ENCODE peak calls at places on chromosomes 6 and 20, in four cellular contexts. Y, F, A and S are unnamed samples.

GRCh38 chr6:115544765-115545409 is 515.8 kb downstream of the FRK start:
- DNase-seq in Y (no peak), F (no peak), A (no peak), S (no peak)

GRCh38 chr20:41108531-41108930 is 28.8 kb upstream of the PLCG1 start:
- DNase-seq in Y (no peak), F (no peak), A (no peak), S (no peak)

GRCh38 chr6:37680668-37681067 is 17.0 kb downstream of the MDGA1 start:
- DNase-seq in Y (no peak), F (no peak), A (no peak), S (no peak)

GRCh38 chr6:160534050-160534696 is 129.9 kb downstream of the LPA start:
- DNase-seq in Y (peak; percentile 59), F (peak; percentile 79), A (no peak), S (peak; percentile 69)

GRCh38 chr6:13281630-13282156 is 46.6 kb downstream of the TBC1D7 start:
- DNase-seq in Y (no peak), F (no peak), A (no peak), S (no peak)

GRCh38 chr6:8321671-8322404 is 113.5 kb downstream of the SLC35B3 start:
- DNase-seq in Y (no peak), F (no peak), A (no peak), S (no peak)

GRCh38 chr6:37826188-37826587 is 6.7 kb downstream of the ZFAND3 start:
- DNase-seq in Y (no peak), F (no peak), A (no peak), S (no peak)

GRCh38 chr6:105783333-105783945 is 302.7 kb upstream of the PRDM1 start:
- DNase-seq in Y (no peak), F (no peak), A (no peak), S (no peak)

GRCh38 chr6:147759088-147759487 is 250.6 kb downstream of the SAMD5 start:
- DNase-seq in Y (no peak), F (no peak), A (peak; percentile 4), S (no peak)

GRCh38 chr20:63878855-63879254 is 13.8 kb downstream of the TPD52L2 start:
- DNase-seq in Y (no peak), F (no peak), A (no peak), S (no peak)

GRCh38 chr6:45450801-45451200 is 73.1 kb upstream of the SUPT3H start:
- DNase-seq in Y (no peak), F (no peak), A (no peak), S (no peak)

DNA sequence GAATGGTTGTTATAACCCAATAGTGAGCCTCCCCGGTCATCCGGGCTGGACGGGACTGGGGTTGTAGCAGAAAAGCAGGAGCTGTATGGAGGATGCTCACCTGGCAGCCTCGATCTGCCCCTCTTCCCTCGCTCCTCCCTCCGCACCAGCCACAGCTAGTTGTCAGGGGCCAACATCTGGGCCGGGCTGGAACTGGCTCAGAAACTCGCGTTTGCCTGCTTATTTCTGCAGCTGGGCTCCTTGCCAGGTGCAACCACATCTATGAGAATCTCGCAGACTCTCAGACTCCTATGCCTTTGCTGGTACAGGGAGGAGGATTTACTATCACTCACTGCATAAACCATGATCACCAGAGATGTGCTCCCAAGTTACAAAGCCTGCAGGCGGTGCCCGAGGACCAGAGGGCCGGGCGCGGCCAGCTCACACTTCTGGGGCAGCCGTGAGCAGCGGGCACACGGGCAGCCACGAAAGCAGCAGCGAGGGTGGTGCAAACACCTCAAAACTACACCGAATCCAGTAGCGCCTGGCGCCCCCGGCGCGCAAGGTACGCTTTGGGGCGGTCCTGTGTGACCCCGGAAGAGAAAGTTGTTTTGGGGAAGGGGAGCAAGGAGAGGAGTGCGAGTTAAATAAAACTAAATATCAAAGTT is 609 bp upstream of the LRRC1 start:
- DNase-seq in Y (no peak), F (peak; percentile 72), A (no peak), S (peak; percentile 62)
- TF ChIP-seq CTCF in Y (no peak), F (peak; percentile 37), A (peak; percentile 43), S (no peak)

DNA sequence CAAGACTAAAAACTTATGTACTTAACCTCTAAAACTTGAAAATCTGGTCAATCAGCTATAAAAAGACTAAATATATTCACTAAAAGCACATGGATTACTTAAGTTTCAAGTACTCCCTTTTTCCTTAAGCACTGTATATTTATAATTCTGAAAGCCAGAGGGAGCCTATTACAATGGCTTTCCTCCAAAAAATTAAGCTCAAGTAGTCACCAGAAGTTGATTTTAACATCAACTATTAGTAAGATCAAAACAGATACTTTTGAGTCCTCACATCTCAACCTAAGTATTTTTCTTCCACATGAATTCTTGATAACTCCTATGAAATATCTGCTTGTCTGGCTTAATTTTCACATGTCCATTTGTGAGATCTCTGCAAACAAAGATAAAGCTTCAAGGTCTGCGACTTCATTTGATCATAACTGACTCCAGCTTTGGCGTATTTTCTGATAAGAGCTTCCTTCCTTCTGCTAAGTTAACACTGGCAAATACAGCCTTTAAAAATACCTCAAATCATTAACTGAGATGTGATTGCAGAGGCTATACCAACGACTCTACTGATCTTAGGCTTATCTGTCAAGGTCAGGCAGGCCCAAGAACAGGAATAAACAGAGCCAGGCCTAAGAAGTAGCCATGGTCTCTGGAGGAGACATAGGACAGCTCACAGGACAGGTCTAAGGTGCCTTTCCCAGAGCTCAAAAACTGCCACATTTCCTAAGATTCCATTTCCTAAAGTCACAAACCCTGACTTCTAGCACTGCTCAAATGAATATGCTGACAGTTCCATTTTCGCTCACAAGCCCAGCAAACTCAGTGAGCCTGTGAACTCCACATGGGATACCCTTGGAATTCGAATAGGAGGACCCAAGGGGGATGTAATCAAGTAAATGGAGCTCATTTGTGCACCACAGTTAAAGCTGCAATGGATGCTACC is 10.0 kb downstream of the SNX5 start:
- DNase-seq in Y (no peak), F (peak; percentile 20), A (no peak), S (no peak)
- TF ChIP-seq CTCF in Y (no peak), F (no peak), A (no peak), S (no peak)

GRCh38 chr6:157317129-157317814 is 6.0 kb downstream of the TMEM242 start:
- DNase-seq in Y (no peak), F (no peak), A (no peak), S (peak; percentile 22)
- TF ChIP-seq CTCF in Y (no peak), F (no peak), A (no peak), S (no peak)

GRCh38 chr6:144347933-144348332 is 62.8 kb downstream of the UTRN start:
- DNase-seq in Y (no peak), F (peak; percentile 53), A (no peak), S (no peak)

GRCh38 chr6:144346719-144347446 is 61.7 kb downstream of the UTRN start:
- DNase-seq in Y (no peak), F (no peak), A (peak; percentile 33), S (no peak)

GRCh38 chr6:144349690-144350132 is 64.6 kb downstream of the UTRN start:
- DNase-seq in Y (no peak), F (no peak), A (no peak), S (no peak)

GRCh38 chr6:144345451-144345850 is 60.3 kb downstream of the UTRN start:
- DNase-seq in Y (no peak), F (no peak), A (no peak), S (no peak)

GRCh38 chr6:144347447-144347758 is 62.3 kb downstream of the UTRN start:
- DNase-seq in Y (no peak), F (no peak), A (no peak), S (no peak)
- TF ChIP-seq CTCF in Y (no peak), F (no peak), A (no peak), S (no peak)

GRCh38 chr6:33428219-33428890 is 8.5 kb downstream of the SYNGAP1 start:
- DNase-seq in Y (peak; percentile 72), F (peak; percentile 57), A (no peak), S (peak; percentile 54)
- TF ChIP-seq CTCF in Y (peak; percentile 62), F (no peak), A (peak; percentile 34), S (peak; percentile 76)

GRCh38 chr6:108914235-108915022 is 66.2 kb downstream of the ARMC2 start:
- DNase-seq in Y (peak; percentile 16), F (peak; percentile 89), A (no peak), S (peak; percentile 65)
- TF ChIP-seq CTCF in Y (peak; percentile 43), F (peak; percentile 98), A (peak; percentile 28), S (peak; percentile 90)

DNA sequence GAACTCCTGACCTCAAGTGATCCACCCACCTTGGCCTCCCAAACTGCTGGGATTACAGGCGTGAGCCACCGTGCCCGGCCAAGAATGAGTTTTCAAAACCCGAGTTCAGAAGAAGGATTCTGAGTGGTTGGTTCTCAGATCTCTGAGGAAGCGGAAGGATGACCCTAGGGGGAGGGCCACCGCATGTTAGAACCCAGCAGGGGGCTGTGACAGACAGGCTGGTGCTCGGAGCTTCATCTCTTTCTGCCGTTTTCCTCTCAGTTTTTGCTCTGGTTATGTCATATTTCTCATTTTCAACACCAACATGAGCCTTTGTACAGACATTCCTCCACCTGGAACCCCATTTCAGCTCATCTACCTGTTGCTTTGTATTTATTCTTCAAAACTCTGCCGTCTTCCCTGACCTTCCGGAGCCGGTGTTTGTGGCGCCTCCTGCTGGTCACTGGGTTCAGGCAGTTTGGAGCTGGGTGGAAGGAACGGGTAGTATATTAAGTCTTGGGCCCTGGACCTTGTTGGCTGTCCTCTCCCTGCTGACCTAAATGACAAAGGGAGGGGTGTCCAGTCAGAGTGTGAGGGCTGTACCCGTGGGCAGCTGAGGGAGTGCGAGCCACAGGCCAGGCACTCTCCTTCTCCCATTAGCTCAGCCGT is at the start of gene DEFB123:
- DNase-seq in Y (no peak), F (peak; percentile 60), A (no peak), S (peak; percentile 15)
- TF ChIP-seq CTCF in Y (no peak), F (peak; percentile 67), A (peak; percentile 3), S (peak; percentile 51)

GRCh38 chr6:63307581-63308246 is 12.1 kb downstream of the LGSN start:
- DNase-seq in Y (no peak), F (peak; percentile 66), A (no peak), S (no peak)
- TF ChIP-seq CTCF in Y (peak; percentile 38), F (peak; percentile 74), A (peak; percentile 54), S (no peak)